ENCODE peak calls at places on chromosomes 3 and 15, in seven cellular contexts. A, F, G, T, S, J and B are unnamed samples.

GRCh38 chr15:56969265-56969895 is 50.9 kb downstream of the TCF12 start:
- DNase-seq in A (no peak), F (no peak), G (no peak), T (no peak), S (peak; percentile 52), J (no peak), B (no peak)

GRCh38 chr3:53196575-53197407 is 35.8 kb downstream of the PRKCD start:
- DNase-seq in A (peak; percentile 62), F (peak; percentile 22), G (peak; percentile 46), T (peak; percentile 39), S (no peak), J (no peak), B (peak; percentile 63)

GRCh38 chr3:64422192-64422591 is 196.9 kb upstream of the PRICKLE2 start:
- DNase-seq in A (no peak), F (no peak), G (no peak), T (no peak), S (no peak), J (no peak), B (peak; percentile 25)

GRCh38 chr3:14305321-14305720 is 97.1 kb upstream of the SLC6A6 start:
- DNase-seq in A (no peak), F (no peak), G (no peak), T (no peak), S (no peak), J (no peak), B (peak; percentile 74)

GRCh38 chr3:197466586-197467399 is 89.0 kb downstream of the BDH1 start:
- DNase-seq in A (peak; percentile 77), F (no peak), G (peak; percentile 53), T (peak; percentile 75), S (peak; percentile 56), J (peak; percentile 38), B (peak; percentile 73)

GRCh38 chr3:37814547-37814946 is 47.1 kb upstream of the CTDSPL start:
- DNase-seq in A (peak; percentile 14), F (peak; percentile 21), G (no peak), T (no peak), S (no peak), J (peak; percentile 24), B (peak; percentile 17)

GRCh38 chr15:83292317-83292716 is 7.9 kb upstream of the BNC1 start:
- DNase-seq in A (peak; percentile 87), F (no peak), G (no peak), T (peak; percentile 84), S (peak; percentile 92), J (no peak), B (no peak)

GRCh38 chr3:124620600-124621063 is 109.6 kb upstream of the UMPS start:
- DNase-seq in A (peak; percentile 33), F (no peak), G (no peak), T (peak; percentile 14), S (no peak), J (peak; percentile 12), B (peak; percentile 76)

GRCh38 chr3:79002465-79003372 is 765.1 kb downstream of the ROBO1 start:
- DNase-seq in A (no peak), F (no peak), G (no peak), T (no peak), S (no peak), J (no peak), B (peak; percentile 10)

GRCh38 chr15:44489464-44489863 is 47.5 kb upstream of the EIF3J start:
- DNase-seq in A (peak; percentile 91), F (no peak), G (no peak), T (peak; percentile 90), S (peak; percentile 77), J (no peak), B (peak; percentile 70)

GRCh38 chr15:77059761-77060345 is 11.1 kb downstream of the TSPAN3 start:
- DNase-seq in A (no peak), F (no peak), G (no peak), T (no peak), S (no peak), J (no peak), B (no peak)

GRCh38 chr3:169771651-169772529 is 1.3 kb upstream of the MYNN start:
- DNase-seq in A (peak; percentile 77), F (peak; percentile 75), G (peak; percentile 19), T (peak; percentile 46), S (peak; percentile 69), J (peak; percentile 35), B (peak; percentile 82)

GRCh38 chr15:67850995-67851535 is 11.2 kb upstream of the RNU6-1 start:
- DNase-seq in A (peak; percentile 56), F (no peak), G (no peak), T (peak; percentile 36), S (peak; percentile 75), J (no peak), B (peak; percentile 34)

GRCh38 chr15:68389936-68390790 is 41.8 kb downstream of the ITGA11 start:
- DNase-seq in A (peak; percentile 63), F (no peak), G (no peak), T (peak; percentile 87), S (peak; percentile 32), J (no peak), B (peak; percentile 77)

GRCh38 chr3:3305087-3305486 is 125.6 kb upstream of the CRBN start:
- DNase-seq in A (no peak), F (no peak), G (no peak), T (no peak), S (no peak), J (no peak), B (no peak)

GRCh38 chr15:25171856-25172687 is 217.3 kb downstream of the SNRPN start:
- DNase-seq in A (no peak), F (no peak), G (peak; percentile 5), T (no peak), S (no peak), J (no peak), B (no peak)

GRCh38 chr15:74954515-74954914 is 2.1 kb downstream of the RPP25 start:
- DNase-seq in A (peak; percentile 25), F (peak; percentile 64), G (no peak), T (peak; percentile 77), S (no peak), J (no peak), B (peak; percentile 95)

GRCh38 chr15:85137507-85138175 is 156.0 kb downstream of the PDE8A start:
- DNase-seq in A (no peak), F (peak; percentile 42), G (no peak), T (no peak), S (no peak), J (no peak), B (peak; percentile 20)

GRCh38 chr3:57078366-57079220 is 18.1 kb downstream of the SPATA12 start:
- DNase-seq in A (peak; percentile 82), F (peak; percentile 70), G (peak; percentile 32), T (peak; percentile 41), S (peak; percentile 28), J (peak; percentile 51), B (peak; percentile 72)

GRCh38 chr3:52277972-52278509 is 408 bp downstream of the WDR82 start:
- DNase-seq in A (peak; percentile 30), F (peak; percentile 70), G (peak; percentile 28), T (no peak), S (no peak), J (peak; percentile 33), B (peak; percentile 60)

GRCh38 chr3:14281053-14281452 is 102.4 kb downstream of the LSM3 start:
- DNase-seq in A (no peak), F (no peak), G (no peak), T (no peak), S (no peak), J (no peak), B (no peak)

GRCh38 chr3:13013994-13014754 is 59.1 kb downstream of the IQSEC1 start:
- DNase-seq in A (no peak), F (no peak), G (no peak), T (no peak), S (no peak), J (no peak), B (no peak)

GRCh38 chr3:13013595-13013993 is 59.6 kb downstream of the IQSEC1 start:
- DNase-seq in A (no peak), F (no peak), G (no peak), T (no peak), S (no peak), J (no peak), B (no peak)

GRCh38 chr3:13015286-13016082 is 57.7 kb downstream of the IQSEC1 start:
- DNase-seq in A (no peak), F (peak; percentile 34), G (no peak), T (no peak), S (no peak), J (no peak), B (no peak)

GRCh38 chr3:13016083-13016725 is 57.0 kb downstream of the IQSEC1 start:
- DNase-seq in A (no peak), F (no peak), G (no peak), T (no peak), S (no peak), J (no peak), B (no peak)

GRCh38 chr3:13014755-13015285 is 58.4 kb downstream of the IQSEC1 start:
- DNase-seq in A (no peak), F (no peak), G (no peak), T (no peak), S (no peak), J (no peak), B (no peak)
- H3K4me3 ChIP-seq in A (no peak overlapping the region), F (no peak overlapping the region), G (no peak overlapping the region), T (no peak overlapping the region), S (no peak overlapping the region), J (no peak overlapping the region), B (no peak overlapping the region)

GRCh38 chr3:134197681-134198261 is 52.9 kb downstream of the RYK start:
- DNase-seq in A (peak; percentile 81), F (peak; percentile 54), G (no peak), T (peak; percentile 65), S (peak; percentile 68), J (peak; percentile 62), B (peak; percentile 70)
- TF ChIP-seq CTCF in A (peak; percentile 84), F (peak; percentile 73), G (peak; percentile 75), T (peak; percentile 84), S (peak; percentile 76), J (peak; percentile 66), B (peak; percentile 76)

DNA sequence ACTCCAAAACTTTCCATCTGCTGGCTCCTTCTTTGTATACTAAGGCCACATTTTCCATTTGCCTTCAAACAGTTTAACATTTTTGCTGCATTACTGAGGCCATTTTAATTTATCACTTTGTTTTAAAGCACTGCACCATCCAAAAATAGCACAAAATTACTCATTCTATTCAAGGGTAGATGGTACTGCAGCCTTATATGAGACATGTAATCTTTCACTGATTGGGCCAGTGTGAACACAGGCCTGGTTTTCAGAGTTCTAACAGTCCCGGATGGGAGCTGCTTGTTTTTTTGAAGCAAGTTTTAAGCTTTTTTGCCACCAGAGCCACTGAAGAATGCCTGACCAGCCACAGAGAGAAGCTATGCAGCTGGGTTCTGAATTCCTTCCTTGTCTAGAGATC is 172.3 kb upstream of the TSC22D2 start:
- DNase-seq in A (peak; percentile 81), F (peak; percentile 42), G (no peak), T (peak; percentile 95), S (no peak), J (no peak), B (peak; percentile 73)
- H3K4me3 ChIP-seq in A (no peak overlapping the region), F (no peak overlapping the region), G (no peak overlapping the region), T (no peak overlapping the region), S (no peak overlapping the region), J (no peak overlapping the region), B (no peak overlapping the region)

GRCh38 chr15:91520848-91521247 is 332.7 kb upstream of the SLCO3A1 start:
- DNase-seq in A (peak; percentile 17), F (no peak), G (no peak), T (peak; percentile 51), S (no peak), J (no peak), B (no peak)

GRCh38 chr15:91521996-91522395 is 331.5 kb upstream of the SLCO3A1 start:
- DNase-seq in A (peak; percentile 68), F (no peak), G (no peak), T (peak; percentile 86), S (peak; percentile 72), J (no peak), B (no peak)

GRCh38 chr15:91524534-91524933 is 329.0 kb upstream of the SLCO3A1 start:
- DNase-seq in A (no peak), F (no peak), G (no peak), T (no peak), S (no peak), J (no peak), B (no peak)

GRCh38 chr15:91525746-91526145 is 327.8 kb upstream of the SLCO3A1 start:
- DNase-seq in A (no peak), F (no peak), G (no peak), T (no peak), S (no peak), J (no peak), B (no peak)

GRCh38 chr15:91522609-91523332 is 330.7 kb upstream of the SLCO3A1 start:
- DNase-seq in A (peak; percentile 68), F (no peak), G (peak; percentile 26), T (peak; percentile 46), S (peak; percentile 66), J (no peak), B (peak; percentile 8)
- TF ChIP-seq CTCF in A (peak; percentile 63), F (no peak), G (peak; percentile 74), T (peak; percentile 64), S (peak; percentile 51), J (peak; percentile 65), B (peak; percentile 18)